ENCODE peak calls at places on chromosomes 6 and 20, in eight cellular contexts. One of them, this sample, is unnamed.
A peak's percentile ranks its signal among the peaks of the same experiment; 100 is the strongest.

GRCh38 chr6:100230976-100231316 is 233.8 kb downstream of the SIM1 start:
- DNase-seq in ovary: no peak
- DNase-seq in mesenchymal stem cell: no peak
- DNase-seq in NCI-H1436: no peak
- DNase-seq in naive thymus-derived CD8-positive, alpha-beta T cell: no peak
- DNase-seq in progenitor cell of endocrine pancreas: no peak
- DNase-seq in lung: no peak
- DNase-seq in neuronal stem cell: no peak
- DNase-seq in this sample: no peak

GRCh38 chr20:50320910-50321796 is 130.5 kb downstream of the CEBPB start:
- DNase-seq in mesenchymal stem cell: peak; percentile 98
- DNase-seq in naive thymus-derived CD8-positive, alpha-beta T cell: no peak
- DNase-seq in neuronal stem cell: peak; percentile 56
- DNase-seq in ovary: peak; percentile 96
- DNase-seq in progenitor cell of endocrine pancreas: peak; percentile 41
- DNase-seq in NCI-H1436: no peak
- DNase-seq in lung: peak; percentile 90
- DNase-seq in this sample: peak; percentile 82

GRCh38 chr6:140062042-140063041 is 687.9 kb upstream of the CITED2 start:
- DNase-seq in neuronal stem cell: no peak
- DNase-seq in NCI-H1436: no peak
- DNase-seq in naive thymus-derived CD8-positive, alpha-beta T cell: no peak
- DNase-seq in lung: peak; percentile 31
- DNase-seq in progenitor cell of endocrine pancreas: no peak
- DNase-seq in mesenchymal stem cell: peak; percentile 85
- DNase-seq in ovary: peak; percentile 57
- DNase-seq in this sample: no peak

GRCh38 chr6:170416303-170416702 is 109.7 kb downstream of the FAM120B start:
- DNase-seq in progenitor cell of endocrine pancreas: no peak
- DNase-seq in neuronal stem cell: no peak
- DNase-seq in lung: no peak
- DNase-seq in NCI-H1436: no peak
- DNase-seq in naive thymus-derived CD8-positive, alpha-beta T cell: no peak
- DNase-seq in mesenchymal stem cell: no peak
- DNase-seq in ovary: no peak
- DNase-seq in this sample: no peak

GRCh38 chr6:142746524-142746923 is 198.5 kb downstream of the HIVEP2 start:
- DNase-seq in lung: no peak
- DNase-seq in NCI-H1436: no peak
- DNase-seq in naive thymus-derived CD8-positive, alpha-beta T cell: peak; percentile 43
- DNase-seq in neuronal stem cell: peak; percentile 35
- DNase-seq in ovary: no peak
- DNase-seq in progenitor cell of endocrine pancreas: peak; percentile 14
- DNase-seq in mesenchymal stem cell: peak; percentile 43
- DNase-seq in this sample: peak; percentile 32

GRCh38 chr6:159646136-159646535 is 46.9 kb downstream of the SOD2 start:
- DNase-seq in ovary: no peak
- DNase-seq in naive thymus-derived CD8-positive, alpha-beta T cell: no peak
- DNase-seq in progenitor cell of endocrine pancreas: no peak
- DNase-seq in neuronal stem cell: no peak
- DNase-seq in mesenchymal stem cell: no peak
- DNase-seq in NCI-H1436: no peak
- DNase-seq in lung: no peak
- DNase-seq in this sample: no peak

GRCh38 chr6:101226677-101227135 is 166.8 kb upstream of the GRIK2 start:
- DNase-seq in naive thymus-derived CD8-positive, alpha-beta T cell: no peak
- DNase-seq in ovary: no peak
- DNase-seq in neuronal stem cell: peak; percentile 53
- DNase-seq in progenitor cell of endocrine pancreas: peak; percentile 9
- DNase-seq in mesenchymal stem cell: peak; percentile 65
- DNase-seq in lung: no peak
- DNase-seq in NCI-H1436: no peak
- DNase-seq in this sample: peak; percentile 38

GRCh38 chr6:41341580-41341979 is 6.2 kb downstream of the NCR2 start:
- DNase-seq in lung: peak; percentile 13
- DNase-seq in progenitor cell of endocrine pancreas: no peak
- DNase-seq in mesenchymal stem cell: no peak
- DNase-seq in NCI-H1436: no peak
- DNase-seq in ovary: no peak
- DNase-seq in neuronal stem cell: no peak
- DNase-seq in naive thymus-derived CD8-positive, alpha-beta T cell: no peak
- DNase-seq in this sample: no peak

GRCh38 chr6:90610291-90610670 is 23.4 kb upstream of the MAP3K7 start:
- DNase-seq in ovary: peak; percentile 46
- DNase-seq in neuronal stem cell: peak; percentile 23
- DNase-seq in naive thymus-derived CD8-positive, alpha-beta T cell: no peak
- DNase-seq in lung: no peak
- DNase-seq in progenitor cell of endocrine pancreas: no peak
- DNase-seq in NCI-H1436: no peak
- DNase-seq in mesenchymal stem cell: no peak
- DNase-seq in this sample: peak; percentile 24

GRCh38 chr20:38986663-38987062 is 24.5 kb downstream of the DHX35 start:
- DNase-seq in neuronal stem cell: no peak
- DNase-seq in progenitor cell of endocrine pancreas: no peak
- DNase-seq in mesenchymal stem cell: peak; percentile 38
- DNase-seq in NCI-H1436: no peak
- DNase-seq in naive thymus-derived CD8-positive, alpha-beta T cell: no peak
- DNase-seq in ovary: no peak
- DNase-seq in lung: no peak
- DNase-seq in this sample: no peak